ENCODE peak calls at places on chromosome 3, in five cellular contexts. One of them, this sample, is unnamed. For H3K4me1, the result is how much of the 10 kb centered on the place peaks cover.

GRCh38 chr3:183253961-183254815 is 1.1 kb downstream of the B3GNT5 start:
- DNase-seq in endothelial cell of umbilical vein: peak
- DNase-seq in fibroblast of lung: peak
- DNase-seq in PC-3: peak
- DNase-seq in IMR-90: peak
- DNase-seq in this sample: peak

GRCh38 chr3:134485075-134485536 is 679 bp downstream of the ANAPC13 start:
- DNase-seq in endothelial cell of umbilical vein: no peak
- DNase-seq in fibroblast of lung: peak
- DNase-seq in PC-3: peak
- DNase-seq in IMR-90: no peak
- DNase-seq in this sample: peak

GRCh38 chr3:43950775-43951174 is 260.0 kb downstream of the ABHD5 start:
- DNase-seq in endothelial cell of umbilical vein: no peak
- DNase-seq in fibroblast of lung: no peak
- DNase-seq in PC-3: no peak
- DNase-seq in IMR-90: no peak
- DNase-seq in this sample: no peak

GRCh38 chr3:85801955-85802354 is 843.2 kb downstream of the CADM2 start:
- DNase-seq in endothelial cell of umbilical vein: peak
- DNase-seq in fibroblast of lung: peak
- DNase-seq in PC-3: peak
- DNase-seq in IMR-90: no peak
- DNase-seq in this sample: peak

GRCh38 chr3:114409291-114409690 is 115.5 kb downstream of the TIGIT start:
- DNase-seq in endothelial cell of umbilical vein: no peak
- DNase-seq in fibroblast of lung: peak
- DNase-seq in PC-3: no peak
- DNase-seq in IMR-90: no peak
- DNase-seq in this sample: no peak

GRCh38 chr3:127819086-127819485 is 3.2 kb downstream of the MGLL start:
- DNase-seq in endothelial cell of umbilical vein: no peak
- DNase-seq in fibroblast of lung: no peak
- DNase-seq in PC-3: no peak
- DNase-seq in IMR-90: no peak
- DNase-seq in this sample: no peak

GRCh38 chr3:24270204-24270671 is 224.4 kb downstream of the THRB start:
- DNase-seq in endothelial cell of umbilical vein: no peak
- DNase-seq in fibroblast of lung: no peak
- DNase-seq in PC-3: no peak
- DNase-seq in IMR-90: no peak
- DNase-seq in this sample: peak

GRCh38 chr3:193780810-193781472 is 187.9 kb downstream of the OPA1 start:
- DNase-seq in endothelial cell of umbilical vein: peak
- DNase-seq in fibroblast of lung: peak
- DNase-seq in PC-3: peak
- DNase-seq in IMR-90: peak
- DNase-seq in this sample: peak

GRCh38 chr3:139953131-139953910 is 18.3 kb downstream of the CLSTN2 start:
- DNase-seq in endothelial cell of umbilical vein: no peak
- DNase-seq in fibroblast of lung: no peak
- DNase-seq in PC-3: peak
- DNase-seq in IMR-90: no peak
- DNase-seq in this sample: no peak

GRCh38 chr3:44001072-44001471 is 240.6 kb upstream of the TOPAZ1 start:
- DNase-seq in endothelial cell of umbilical vein: no peak
- DNase-seq in fibroblast of lung: no peak
- DNase-seq in PC-3: peak
- DNase-seq in IMR-90: no peak
- DNase-seq in this sample: no peak

GRCh38 chr3:93843981-93844380 is 129.7 kb downstream of the PROS1 start:
- DNase-seq in endothelial cell of umbilical vein: peak
- DNase-seq in fibroblast of lung: peak
- DNase-seq in PC-3: peak
- DNase-seq in IMR-90: peak
- DNase-seq in this sample: no peak

GRCh38 chr3:143775401-143775970 is 72.8 kb downstream of the SLC9A9 start:
- DNase-seq in endothelial cell of umbilical vein: peak
- DNase-seq in fibroblast of lung: peak
- DNase-seq in PC-3: peak
- DNase-seq in IMR-90: peak
- DNase-seq in this sample: peak

GRCh38 chr3:168123211-168124173 is 27.8 kb upstream of the GOLIM4 start:
- DNase-seq in endothelial cell of umbilical vein: no peak
- DNase-seq in fibroblast of lung: peak
- DNase-seq in PC-3: peak
- DNase-seq in IMR-90: peak
- DNase-seq in this sample: no peak

GRCh38 chr3:58349792-58350626 is 17.3 kb downstream of the PXK start:
- DNase-seq in endothelial cell of umbilical vein: no peak
- DNase-seq in fibroblast of lung: no peak
- DNase-seq in PC-3: peak
- DNase-seq in IMR-90: no peak
- DNase-seq in this sample: no peak

GRCh38 chr3:9951126-9951525 is 1.1 kb downstream of the PRRT3 start:
- DNase-seq in endothelial cell of umbilical vein: no peak
- DNase-seq in fibroblast of lung: no peak
- DNase-seq in PC-3: no peak
- DNase-seq in IMR-90: no peak
- DNase-seq in this sample: no peak

GRCh38 chr3:111072016-111072891 is 638 bp downstream of the NECTIN3 start:
- DNase-seq in endothelial cell of umbilical vein: peak
- DNase-seq in fibroblast of lung: peak
- DNase-seq in PC-3: peak
- DNase-seq in IMR-90: peak
- DNase-seq in this sample: peak

DNA sequence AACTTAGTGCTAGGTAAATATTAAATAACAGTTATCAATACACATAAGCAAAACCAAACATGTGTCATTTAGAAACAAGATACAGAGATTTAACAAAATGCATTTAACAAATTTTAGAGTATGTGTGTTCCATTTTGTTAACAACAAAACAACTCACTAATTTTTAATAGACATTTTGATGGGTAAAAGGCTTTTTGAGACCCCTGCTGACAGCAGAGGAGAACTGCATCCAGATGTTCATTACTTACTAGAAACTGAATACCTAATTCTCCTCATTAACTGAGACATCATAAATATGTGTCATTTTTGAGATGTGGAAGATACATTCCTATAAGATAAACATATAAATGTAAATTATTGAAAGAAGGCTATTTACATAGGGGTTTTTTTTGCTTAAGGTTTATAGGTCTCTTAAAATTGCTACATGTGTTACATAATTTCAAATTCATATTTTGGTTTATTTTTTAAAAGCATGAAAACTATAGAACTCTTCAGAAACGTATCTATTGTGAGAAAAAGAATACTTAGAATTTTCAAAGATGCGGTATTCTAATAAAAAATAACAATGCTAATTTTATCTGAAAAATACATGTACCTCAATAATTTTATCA is 1009.8 kb downstream of the TUSC7 start:
- DNase-seq in endothelial cell of umbilical vein: peak
- DNase-seq in fibroblast of lung: no peak
- DNase-seq in PC-3: peak
- DNase-seq in IMR-90: peak
- DNase-seq in this sample: peak
- TF ChIP-seq CTCF in endothelial cell of umbilical vein: peak
- TF ChIP-seq CTCF in fibroblast of lung: peak
- TF ChIP-seq CTCF in PC-3: peak
- TF ChIP-seq CTCF in IMR-90: peak
- TF ChIP-seq CTCF in this sample: peak

GRCh38 chr3:89038864-89039263 is 68.6 kb upstream of the EPHA3 start:
- DNase-seq in endothelial cell of umbilical vein: no peak
- DNase-seq in fibroblast of lung: no peak
- DNase-seq in PC-3: no peak
- DNase-seq in IMR-90: no peak
- DNase-seq in this sample: no peak
- H3K4me1 ChIP-seq in endothelial cell of umbilical vein: under half
- H3K4me1 ChIP-seq in fibroblast of lung: under half
- H3K4me1 ChIP-seq in PC-3: under half
- H3K4me1 ChIP-seq in IMR-90: under half
- H3K4me1 ChIP-seq in this sample: under half

GRCh38 chr3:50603261-50604109 is 8.1 kb downstream of the CISH start:
- DNase-seq in endothelial cell of umbilical vein: no peak
- DNase-seq in fibroblast of lung: no peak
- DNase-seq in PC-3: no peak
- DNase-seq in IMR-90: no peak
- DNase-seq in this sample: no peak
- H3K9ac ChIP-seq in endothelial cell of umbilical vein: no peak
- H3K9ac ChIP-seq in fibroblast of lung: no peak
- H3K9ac ChIP-seq in PC-3: no peak
- H3K9ac ChIP-seq in IMR-90: no peak
- H3K9ac ChIP-seq in this sample: no peak

GRCh38 chr3:77084511-77084910 is 44.6 kb downstream of the ROBO2 start:
- DNase-seq in endothelial cell of umbilical vein: no peak
- DNase-seq in fibroblast of lung: no peak
- DNase-seq in PC-3: no peak
- DNase-seq in IMR-90: no peak
- DNase-seq in this sample: no peak

GRCh38 chr3:77081240-77081661 is 41.4 kb downstream of the ROBO2 start:
- DNase-seq in endothelial cell of umbilical vein: no peak
- DNase-seq in fibroblast of lung: peak
- DNase-seq in PC-3: peak
- DNase-seq in IMR-90: peak
- DNase-seq in this sample: no peak

GRCh38 chr3:77091809-77092208 is 51.9 kb downstream of the ROBO2 start:
- DNase-seq in endothelial cell of umbilical vein: no peak
- DNase-seq in fibroblast of lung: no peak
- DNase-seq in PC-3: no peak
- DNase-seq in IMR-90: no peak
- DNase-seq in this sample: no peak

GRCh38 chr3:77086408-77086807 is 46.5 kb downstream of the ROBO2 start:
- DNase-seq in endothelial cell of umbilical vein: no peak
- DNase-seq in fibroblast of lung: no peak
- DNase-seq in PC-3: no peak
- DNase-seq in IMR-90: no peak
- DNase-seq in this sample: no peak
- TF ChIP-seq CTCF in endothelial cell of umbilical vein: no peak
- TF ChIP-seq CTCF in fibroblast of lung: no peak
- TF ChIP-seq CTCF in PC-3: no peak
- TF ChIP-seq CTCF in IMR-90: no peak
- TF ChIP-seq CTCF in this sample: peak